ENCODE peak calls at places on chromosomes 13 and 19, in eight cellular contexts. E is aorta; N is testis; A is heart right ventricle; H is astrocyte; G is trophoblast cell; M is CD8-positive, alpha-beta T cell; D is mesendoderm. T is an unnamed sample.
A peak's percentile ranks its signal among the peaks of the same experiment; 100 is the strongest.

GRCh38 chr19:43625918-43626579 is 6.6 kb upstream of the ZNF428 start:
- DNase-seq in A (peak; percentile 24), E (no peak), D (peak; percentile 57), H (no peak), N (no peak), M (no peak), G (peak; percentile 35), T (no peak)

GRCh38 chr13:106349080-106349841 is 186.2 kb downstream of the EFNB2 start:
- DNase-seq in E (peak; percentile 73), G (no peak), M (no peak), D (peak; percentile 79), A (peak; percentile 18), N (peak; percentile 28), H (peak; percentile 57), T (peak; percentile 75)

GRCh38 chr19:55119053-55119452 is 1.6 kb upstream of the PPP1R12C start:
- DNase-seq in H (no peak), N (no peak), G (no peak), A (no peak), D (no peak), M (no peak), E (no peak), T (no peak)

GRCh38 chr13:49539313-49539712 is 43.6 kb downstream of the PHF11 start:
- DNase-seq in M (no peak), A (no peak), G (no peak), E (no peak), H (peak; percentile 6), D (no peak), N (no peak), T (no peak)

GRCh38 chr13:75316427-75316826 is 165.5 kb downstream of the TBC1D4 start:
- DNase-seq in D (no peak), H (peak; percentile 10), E (no peak), G (no peak), M (no peak), A (no peak), N (no peak), T (no peak)

GRCh38 chr19:42634409-42635232 is 39.9 kb upstream of the CEACAM8 start:
- DNase-seq in G (peak; percentile 27), D (peak; percentile 5), E (no peak), A (no peak), N (peak; percentile 49), H (no peak), M (no peak), T (no peak)

GRCh38 chr13:98853791-98854191 is 101.3 kb upstream of the SLC15A1 start:
- DNase-seq in M (no peak), G (no peak), E (no peak), N (no peak), H (peak; percentile 59), A (no peak), D (no peak), T (no peak)

GRCh38 chr19:6503407-6504201 is 1.5 kb upstream of the TUBB4A start:
- DNase-seq in E (no peak), H (no peak), M (no peak), A (peak; percentile 60), D (no peak), N (peak; percentile 82), G (no peak), T (no peak)

GRCh38 chr13:108226184-108226583 is 8.0 kb downstream of the ABHD13 start:
- DNase-seq in M (no peak), A (no peak), G (no peak), N (no peak), D (peak; percentile 18), E (no peak), H (no peak), T (no peak)

GRCh38 chr13:76570485-76570884 is 315.7 kb downstream of the KCTD12 start:
- DNase-seq in E (no peak), G (no peak), M (no peak), N (no peak), D (peak; percentile 1), A (no peak), H (no peak), T (no peak)

GRCh38 chr19:22945560-22945959 is 57.4 kb downstream of the ZNF728 start:
- DNase-seq in A (no peak), D (peak; percentile 40), M (no peak), G (no peak), H (peak; percentile 20), E (no peak), N (peak; percentile 21), T (no peak)

GRCh38 chr13:41842029-41842428 is 118.9 kb downstream of the VWA8 start:
- DNase-seq in M (no peak), E (no peak), D (no peak), G (no peak), H (no peak), A (no peak), N (no peak), T (no peak)

GRCh38 chr13:25286308-25286968 is 850 bp downstream of the MTMR6 start:
- DNase-seq in M (peak; percentile 66), H (peak; percentile 42), A (no peak), N (peak; percentile 61), G (peak; percentile 20), D (peak; percentile 48), E (no peak), T (no peak)

GRCh38 chr19:29062486-29063435 is 150.2 kb downstream of the UQCRFS1 start:
- DNase-seq in E (no peak), M (no peak), D (peak; percentile 84), G (no peak), A (no peak), N (no peak), H (no peak), T (no peak)
- H3K27ac ChIP-seq in E (no peak overlapping the region), M (no peak overlapping the region), D (no peak overlapping the region), G (no peak overlapping the region), A (no peak overlapping the region), N (no peak overlapping the region), H (no peak overlapping the region), T (no peak overlapping the region)

GRCh38 chr13:39051157-39051556 is 12.9 kb downstream of the NHLRC3 start:
- DNase-seq in G (no peak), H (peak; percentile 24), N (no peak), D (peak; percentile 52), E (no peak), A (no peak), M (no peak), T (no peak)

GRCh38 chr13:39047560-39047959 is 9.3 kb downstream of the NHLRC3 start:
- DNase-seq in D (peak; percentile 76), H (no peak), A (no peak), M (no peak), G (no peak), N (no peak), E (no peak), T (no peak)

GRCh38 chr13:39048806-39049205 is 10.6 kb downstream of the NHLRC3 start:
- DNase-seq in H (no peak), E (no peak), G (no peak), D (no peak), N (no peak), M (no peak), A (no peak), T (no peak)

GRCh38 chr13:39052944-39053343 is 14.7 kb downstream of the NHLRC3 start:
- DNase-seq in H (no peak), N (no peak), M (no peak), A (no peak), E (no peak), D (no peak), G (no peak), T (no peak)

GRCh38 chr13:39049274-39049673 is 11.0 kb downstream of the NHLRC3 start:
- DNase-seq in E (no peak), H (no peak), N (no peak), G (no peak), A (no peak), D (no peak), M (no peak), T (no peak)
- H3K4me1 ChIP-seq in E (no peaks in the 10 kb centered on the region), H (no peaks in the 10 kb centered on the region), N (no peaks in the 10 kb centered on the region), G (no peaks in the 10 kb centered on the region), A (peaks cover 3% of the 10 kb centered on the region), D (peaks cover 4% of the 10 kb centered on the region), M (peaks cover 8% of the 10 kb centered on the region), T (no peaks in the 10 kb centered on the region)

GRCh38 chr13:52862358-52863206 is 14.1 kb upstream of the PCDH8 start:
- DNase-seq in N (peak; percentile 64), A (no peak), E (no peak), G (peak; percentile 20), D (peak; percentile 58), H (no peak), M (no peak), T (no peak)
- H3K36me3 ChIP-seq in N (no peaks in the 10 kb centered on the region), A (no peaks in the 10 kb centered on the region), E (no peaks in the 10 kb centered on the region), G (no peaks in the 10 kb centered on the region), D (no peaks in the 10 kb centered on the region), H (no peaks in the 10 kb centered on the region), M (no peaks in the 10 kb centered on the region), T (no peaks in the 10 kb centered on the region)

GRCh38 chr13:28161370-28161769 is 23.0 kb downstream of the PAN3 start:
- DNase-seq in G (no peak), E (no peak), A (no peak), D (peak; percentile 97), H (peak; percentile 60), N (no peak), M (no peak), T (no peak)
- H3K27ac ChIP-seq in G (no peak overlapping the region), E (no peak overlapping the region), A (no peak overlapping the region), D (no peak overlapping the region), H (no peak overlapping the region), N (no peak overlapping the region), M (no peak overlapping the region), T (no peak overlapping the region)

GRCh38 chr19:44846455-44847143 is 502 bp downstream of the NECTIN2 start:
- DNase-seq in H (peak; percentile 44), E (peak; percentile 83), D (peak; percentile 98), A (no peak), G (no peak), M (no peak), N (no peak), T (no peak)
- H3K4me1 ChIP-seq in H (peaks cover 24% of the 10 kb centered on the region), E (no peaks in the 10 kb centered on the region), D (peaks cover 7% of the 10 kb centered on the region), A (peaks cover 57% of the 10 kb centered on the region), G (peaks cover 25% of the 10 kb centered on the region), M (peaks cover 39% of the 10 kb centered on the region), N (peaks cover 30% of the 10 kb centered on the region), T (no peaks in the 10 kb centered on the region)

GRCh38 chr19:815079-815774 is 6.5 kb downstream of the PLPPR3 start:
- DNase-seq in D (no peak), N (no peak), A (no peak), M (no peak), E (peak; percentile 76), H (no peak), G (no peak), T (no peak)
- H3K36me3 ChIP-seq in D (peaks cover 10% of the 10 kb centered on the region), N (no peaks in the 10 kb centered on the region), A (peaks cover 9% of the 10 kb centered on the region), M (peaks cover 15% of the 10 kb centered on the region), E (peaks cover 6% of the 10 kb centered on the region), H (peaks cover 6% of the 10 kb centered on the region), G (peaks cover 63% of the 10 kb centered on the region), T (peaks cover 19% of the 10 kb centered on the region)